ENCODE peak calls at places on chromosomes 2 and 18, in six cellular contexts. One of them, this sample, is unnamed.

GRCh38 chr2:26536371-26537068 is 58.6 kb upstream of the OTOF start:
- DNase-seq in Panc1: no peak
- DNase-seq in OCI-LY7: no peak
- DNase-seq in MM.1S: no peak
- DNase-seq in esophagus squamous epithelium: no peak
- DNase-seq in trophoblast cell: no peak
- DNase-seq in this sample: no peak

GRCh38 chr2:168348076-168348475 is 100.7 kb upstream of the STK39 start:
- DNase-seq in esophagus squamous epithelium: no peak
- DNase-seq in Panc1: no peak
- DNase-seq in MM.1S: peak; percentile 49
- DNase-seq in OCI-LY7: peak; percentile 11
- DNase-seq in trophoblast cell: peak; percentile 45
- DNase-seq in this sample: peak; percentile 57

GRCh38 chr2:168624028-168624427 is 168.0 kb downstream of the CERS6 start:
- DNase-seq in MM.1S: no peak
- DNase-seq in OCI-LY7: no peak
- DNase-seq in Panc1: no peak
- DNase-seq in esophagus squamous epithelium: no peak
- DNase-seq in trophoblast cell: no peak
- DNase-seq in this sample: no peak

GRCh38 chr18:68263481-68263880 is 451.4 kb downstream of the TMX3 start:
- DNase-seq in MM.1S: no peak
- DNase-seq in trophoblast cell: no peak
- DNase-seq in OCI-LY7: no peak
- DNase-seq in esophagus squamous epithelium: no peak
- DNase-seq in Panc1: no peak
- DNase-seq in this sample: no peak

GRCh38 chr18:13628211-13628610 is 98.1 kb downstream of the FAM210A start:
- DNase-seq in Panc1: no peak
- DNase-seq in MM.1S: no peak
- DNase-seq in esophagus squamous epithelium: no peak
- DNase-seq in OCI-LY7: no peak
- DNase-seq in trophoblast cell: no peak
- DNase-seq in this sample: no peak

GRCh38 chr2:241034490-241035141 is 36.2 kb downstream of the SNED1 start:
- DNase-seq in OCI-LY7: no peak
- DNase-seq in Panc1: no peak
- DNase-seq in esophagus squamous epithelium: no peak
- DNase-seq in trophoblast cell: no peak
- DNase-seq in MM.1S: no peak
- DNase-seq in this sample: no peak

GRCh38 chr2:120388222-120389035 is 42.5 kb downstream of the INHBB start:
- DNase-seq in esophagus squamous epithelium: no peak
- DNase-seq in MM.1S: no peak
- DNase-seq in Panc1: no peak
- DNase-seq in OCI-LY7: no peak
- DNase-seq in trophoblast cell: no peak
- DNase-seq in this sample: no peak

GRCh38 chr18:29034113-29034856 is 857.4 kb upstream of the CDH2 start:
- DNase-seq in MM.1S: no peak
- DNase-seq in OCI-LY7: no peak
- DNase-seq in trophoblast cell: no peak
- DNase-seq in esophagus squamous epithelium: no peak
- DNase-seq in Panc1: no peak
- DNase-seq in this sample: no peak

GRCh38 chr2:241223211-241224067 is 35.0 kb downstream of the ANO7 start:
- DNase-seq in OCI-LY7: no peak
- DNase-seq in trophoblast cell: peak; percentile 43
- DNase-seq in esophagus squamous epithelium: no peak
- DNase-seq in Panc1: no peak
- DNase-seq in MM.1S: no peak
- DNase-seq in this sample: no peak

GRCh38 chr2:36380624-36381481 is 25.3 kb downstream of the CRIM1 start:
- DNase-seq in esophagus squamous epithelium: no peak
- DNase-seq in Panc1: no peak
- DNase-seq in trophoblast cell: no peak
- DNase-seq in OCI-LY7: no peak
- DNase-seq in MM.1S: no peak
- DNase-seq in this sample: no peak

GRCh38 chr2:128635361-128635900 is 316.8 kb upstream of the HS6ST1 start:
- DNase-seq in MM.1S: no peak
- DNase-seq in Panc1: no peak
- DNase-seq in esophagus squamous epithelium: no peak
- DNase-seq in trophoblast cell: no peak
- DNase-seq in OCI-LY7: no peak
- DNase-seq in this sample: no peak

GRCh38 chr2:21043744-21044532 is at the start of gene APOB:
- DNase-seq in trophoblast cell: peak; percentile 57
- DNase-seq in esophagus squamous epithelium: no peak
- DNase-seq in OCI-LY7: no peak
- DNase-seq in Panc1: no peak
- DNase-seq in MM.1S: peak; percentile 23
- DNase-seq in this sample: peak; percentile 33

GRCh38 chr2:69118609-69119008 is 105.6 kb downstream of the ANTXR1 start:
- DNase-seq in Panc1: no peak
- DNase-seq in MM.1S: no peak
- DNase-seq in trophoblast cell: no peak
- DNase-seq in esophagus squamous epithelium: no peak
- DNase-seq in OCI-LY7: no peak
- DNase-seq in this sample: no peak

GRCh38 chr2:117698819-117699218 is 115.7 kb upstream of the DDX18 start:
- DNase-seq in MM.1S: no peak
- DNase-seq in OCI-LY7: no peak
- DNase-seq in trophoblast cell: no peak
- DNase-seq in Panc1: no peak
- DNase-seq in esophagus squamous epithelium: no peak
- DNase-seq in this sample: no peak
- H3K4me1 ChIP-seq in MM.1S: no peaks in the 10 kb centered on the region
- H3K4me1 ChIP-seq in OCI-LY7: no peaks in the 10 kb centered on the region
- H3K4me1 ChIP-seq in trophoblast cell: no peaks in the 10 kb centered on the region
- H3K4me1 ChIP-seq in Panc1: no peaks in the 10 kb centered on the region
- H3K4me1 ChIP-seq in esophagus squamous epithelium: no peaks in the 10 kb centered on the region
- H3K4me1 ChIP-seq in this sample: no peaks in the 10 kb centered on the region

GRCh38 chr2:85558160-85558559 is 3.1 kb downstream of the GGCX start:
- DNase-seq in Panc1: no peak
- DNase-seq in MM.1S: no peak
- DNase-seq in esophagus squamous epithelium: no peak
- DNase-seq in trophoblast cell: peak; percentile 52
- DNase-seq in OCI-LY7: no peak
- DNase-seq in this sample: no peak
- H3K27ac ChIP-seq in Panc1: no peak overlapping the region
- H3K27ac ChIP-seq in MM.1S: no peak overlapping the region
- H3K27ac ChIP-seq in esophagus squamous epithelium: no peak overlapping the region
- H3K27ac ChIP-seq in trophoblast cell: no peak overlapping the region
- H3K27ac ChIP-seq in OCI-LY7: no peak overlapping the region
- H3K27ac ChIP-seq in this sample: no peak overlapping the region

GRCh38 chr2:119222213-119222612 is 1.4 kb upstream of the STEAP3 start:
- DNase-seq in Panc1: no peak
- DNase-seq in MM.1S: no peak
- DNase-seq in OCI-LY7: no peak
- DNase-seq in esophagus squamous epithelium: no peak
- DNase-seq in trophoblast cell: no peak
- DNase-seq in this sample: no peak

GRCh38 chr2:119221609-119222008 is 2.0 kb upstream of the STEAP3 start:
- DNase-seq in OCI-LY7: no peak
- DNase-seq in trophoblast cell: no peak
- DNase-seq in MM.1S: no peak
- DNase-seq in esophagus squamous epithelium: no peak
- DNase-seq in Panc1: no peak
- DNase-seq in this sample: no peak

GRCh38 chr2:119224391-119224972 is 848 bp downstream of the STEAP3 start:
- DNase-seq in trophoblast cell: no peak
- DNase-seq in OCI-LY7: no peak
- DNase-seq in MM.1S: no peak
- DNase-seq in Panc1: no peak
- DNase-seq in esophagus squamous epithelium: no peak
- DNase-seq in this sample: no peak

GRCh38 chr2:119223521-119224390 is at the start of gene STEAP3:
- DNase-seq in esophagus squamous epithelium: no peak
- DNase-seq in MM.1S: peak; percentile 77
- DNase-seq in trophoblast cell: peak; percentile 68
- DNase-seq in Panc1: no peak
- DNase-seq in OCI-LY7: no peak
- DNase-seq in this sample: no peak

DNA sequence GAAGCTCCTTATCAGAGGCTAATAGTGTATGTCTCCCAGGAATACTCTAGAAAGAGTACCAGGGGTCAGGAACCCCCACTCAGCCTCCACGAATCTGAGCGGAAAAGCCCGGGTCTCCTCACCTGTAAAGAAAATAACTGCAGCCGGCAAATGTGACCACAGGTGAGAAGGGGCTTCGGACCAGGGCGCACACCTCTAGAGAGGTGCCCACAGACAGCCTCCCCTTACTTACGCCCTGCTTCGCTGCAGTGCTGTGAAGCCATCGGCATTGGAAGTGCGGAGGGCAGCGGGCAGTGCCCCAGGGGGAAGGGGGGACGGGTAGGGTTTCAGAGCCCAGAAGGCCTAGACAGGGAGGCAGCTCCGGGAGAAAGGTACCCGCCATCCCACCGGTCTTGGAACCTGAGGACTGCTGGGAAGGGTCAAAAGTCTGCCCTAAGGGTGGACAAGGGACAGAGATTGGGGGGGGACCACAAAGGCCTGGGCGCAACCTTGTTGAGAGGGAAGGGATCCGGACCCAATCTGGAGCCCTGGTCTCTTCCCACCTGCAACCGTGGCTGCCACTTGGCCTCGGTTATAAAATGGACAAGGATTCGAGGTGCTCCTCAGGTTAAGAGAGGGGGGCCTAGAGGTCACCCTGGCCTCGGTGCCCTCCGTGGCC is 642 bp upstream of the STEAP3 start:
- DNase-seq in Panc1: no peak
- DNase-seq in MM.1S: no peak
- DNase-seq in OCI-LY7: no peak
- DNase-seq in esophagus squamous epithelium: no peak
- DNase-seq in trophoblast cell: no peak
- DNase-seq in this sample: no peak
- H3K4me3 ChIP-seq in Panc1: peak overlapping the region; percentile 78
- H3K4me3 ChIP-seq in MM.1S: peak overlapping the region; percentile 82
- H3K4me3 ChIP-seq in OCI-LY7: no peak overlapping the region
- H3K4me3 ChIP-seq in esophagus squamous epithelium: peak overlapping the region; percentile 61
- H3K4me3 ChIP-seq in trophoblast cell: no peak overlapping the region
- H3K4me3 ChIP-seq in this sample: peak overlapping the region; percentile 50

DNA sequence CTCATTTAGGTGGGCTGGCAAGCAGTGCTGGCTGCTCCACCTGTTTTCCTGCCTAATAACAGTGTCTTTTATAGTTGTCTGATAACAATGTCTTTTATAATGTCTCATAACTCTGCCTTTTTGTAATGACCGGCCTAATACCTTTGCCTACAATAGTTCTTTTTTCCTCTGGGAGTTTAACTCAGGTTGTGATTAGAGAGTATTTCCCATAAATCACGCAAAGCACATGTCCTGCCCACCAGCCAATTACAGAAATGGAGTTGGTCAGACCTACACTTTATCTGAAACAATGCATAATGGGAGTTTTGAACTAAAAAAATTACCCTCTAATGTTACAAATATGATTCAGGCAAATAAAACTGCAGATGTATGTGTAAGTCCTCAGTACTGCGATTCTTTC is 147.1 kb downstream of the AGAP1 start:
- DNase-seq in OCI-LY7: no peak
- DNase-seq in trophoblast cell: no peak
- DNase-seq in Panc1: no peak
- DNase-seq in MM.1S: no peak
- DNase-seq in esophagus squamous epithelium: no peak
- DNase-seq in this sample: no peak
- H3K4me1 ChIP-seq in OCI-LY7: no peaks in the 10 kb centered on the region
- H3K4me1 ChIP-seq in trophoblast cell: peaks cover 9% of the 10 kb centered on the region
- H3K4me1 ChIP-seq in Panc1: no peaks in the 10 kb centered on the region
- H3K4me1 ChIP-seq in MM.1S: no peaks in the 10 kb centered on the region
- H3K4me1 ChIP-seq in esophagus squamous epithelium: no peaks in the 10 kb centered on the region
- H3K4me1 ChIP-seq in this sample: peaks cover 8% of the 10 kb centered on the region

GRCh38 chr18:27040796-27041195 is 144.3 kb downstream of the CHST9 start:
- DNase-seq in esophagus squamous epithelium: no peak
- DNase-seq in MM.1S: no peak
- DNase-seq in trophoblast cell: no peak
- DNase-seq in Panc1: no peak
- DNase-seq in OCI-LY7: no peak
- DNase-seq in this sample: no peak

GRCh38 chr18:27049945-27050344 is 135.2 kb downstream of the CHST9 start:
- DNase-seq in trophoblast cell: no peak
- DNase-seq in MM.1S: no peak
- DNase-seq in Panc1: no peak
- DNase-seq in OCI-LY7: no peak
- DNase-seq in esophagus squamous epithelium: no peak
- DNase-seq in this sample: no peak

GRCh38 chr18:27042177-27042576 is 142.9 kb downstream of the CHST9 start:
- DNase-seq in MM.1S: no peak
- DNase-seq in esophagus squamous epithelium: no peak
- DNase-seq in OCI-LY7: no peak
- DNase-seq in Panc1: no peak
- DNase-seq in trophoblast cell: no peak
- DNase-seq in this sample: no peak

DNA sequence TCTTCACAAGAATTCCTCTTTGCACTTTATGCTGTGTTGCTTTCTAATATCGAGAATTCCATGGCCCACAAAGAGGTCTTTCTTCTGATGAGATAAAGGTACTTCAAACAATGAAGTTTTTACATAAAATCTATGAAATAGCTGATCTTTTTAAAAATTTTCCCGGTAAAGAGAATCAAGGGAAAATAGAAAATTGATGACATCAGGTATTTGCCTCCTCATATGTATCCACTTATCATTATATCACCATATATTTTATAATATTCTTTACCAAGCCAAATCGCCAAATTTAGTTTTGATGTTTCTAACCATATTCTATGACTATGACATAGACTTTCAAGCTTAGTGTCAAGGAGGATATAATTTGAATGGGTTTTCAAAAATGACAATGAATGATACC is 139.8 kb downstream of the CHST9 start:
- DNase-seq in Panc1: no peak
- DNase-seq in OCI-LY7: no peak
- DNase-seq in trophoblast cell: no peak
- DNase-seq in MM.1S: no peak
- DNase-seq in esophagus squamous epithelium: no peak
- DNase-seq in this sample: no peak
- H3K27ac ChIP-seq in Panc1: no peak overlapping the region
- H3K27ac ChIP-seq in OCI-LY7: no peak overlapping the region
- H3K27ac ChIP-seq in trophoblast cell: no peak overlapping the region
- H3K27ac ChIP-seq in MM.1S: no peak overlapping the region
- H3K27ac ChIP-seq in esophagus squamous epithelium: no peak overlapping the region
- H3K27ac ChIP-seq in this sample: no peak overlapping the region

GRCh38 chr2:127105656-127106456 is 1.1 kb downstream of the BIN1 start:
- DNase-seq in trophoblast cell: no peak
- DNase-seq in MM.1S: no peak
- DNase-seq in Panc1: no peak
- DNase-seq in OCI-LY7: no peak
- DNase-seq in esophagus squamous epithelium: no peak
- DNase-seq in this sample: no peak
- H3K4me3 ChIP-seq in trophoblast cell: peak overlapping the region; percentile 86
- H3K4me3 ChIP-seq in MM.1S: peak overlapping the region; percentile 57
- H3K4me3 ChIP-seq in Panc1: peak overlapping the region; percentile 61
- H3K4me3 ChIP-seq in OCI-LY7: no peak overlapping the region
- H3K4me3 ChIP-seq in esophagus squamous epithelium: peak overlapping the region; percentile 57
- H3K4me3 ChIP-seq in this sample: peak overlapping the region; percentile 46